ENCODE peak calls at places on chromosome 16, in four cellular contexts. W is Peyer's patch, V is AG09319, L is GM03348. D is an unnamed sample.

GRCh38 chr16:9103546-9103945 is 12.1 kb downstream of the HAPSTR1 start:
- DNase-seq in V (no peak), L (no peak), W (no peak), D (no peak)

GRCh38 chr16:13332713-13333255 is 431.4 kb downstream of the SHISA9 start:
- DNase-seq in L (no peak), V (no peak), W (no peak), D (no peak)

GRCh38 chr16:296276-296675 is 13.3 kb downstream of the PDIA2 start:
- DNase-seq in V (no peak), L (no peak), W (no peak), D (no peak)

GRCh38 chr16:75377971-75378386 is 55.3 kb downstream of the CFDP1 start:
- DNase-seq in L (peak), V (peak), W (no peak), D (no peak)

GRCh38 chr16:17265177-17265576 is 205.6 kb downstream of the XYLT1 start:
- DNase-seq in W (no peak), L (no peak), V (no peak), D (no peak)

GRCh38 chr16:47574091-47575054 is 113.2 kb downstream of the PHKB start:
- DNase-seq in V (no peak), L (peak), W (no peak), D (no peak)

GRCh38 chr16:66167564-66168291 is 198.8 kb upstream of the CDH5 start:
- DNase-seq in W (no peak), L (no peak), V (no peak), D (no peak)

GRCh38 chr16:1707193-1707790 is 1.3 kb downstream of the MAPK8IP3 start:
- DNase-seq in W (no peak), V (no peak), L (peak), D (no peak)

GRCh38 chr16:80006175-80006895 is 405.8 kb upstream of the MAF start:
- DNase-seq in V (no peak), W (peak), L (peak), D (no peak)

GRCh38 chr16:53546988-53547391 is 44.0 kb upstream of the AKTIP start:
- DNase-seq in L (no peak), W (no peak), V (no peak), D (no peak)

GRCh38 chr16:25605381-25605780 is 86.4 kb upstream of the HS3ST4 start:
- DNase-seq in L (no peak), V (no peak), W (no peak), D (no peak)

GRCh38 chr16:2982402-2982801 is 2.2 kb upstream of the PKMYT1 start:
- DNase-seq in L (no peak), V (no peak), W (no peak), D (no peak)

GRCh38 chr16:2499454-2499853 is 14.3 kb upstream of the ATP6V0C start:
- DNase-seq in L (no peak), V (no peak), W (no peak), D (no peak)

GRCh38 chr16:19396555-19397011 is 21.1 kb upstream of the TMC5 start:
- DNase-seq in V (no peak), L (no peak), W (peak), D (no peak)